ENCODE peak calls at places on chromosomes 7 and 10, in four cellular contexts. Z is H1, Q is ecto neural progenitor cell, K is hepatocyte. N is an unnamed sample.
A peak's percentile ranks its signal among the peaks of the same experiment; 100 is the strongest.

GRCh38 chr10:44973323-44974081 is 5.1 kb downstream of the DEPP1 start:
- DNase-seq in Z (no peak), Q (no peak), K (no peak), N (no peak)

GRCh38 chr7:38451840-38452239 is 178.4 kb upstream of the TARP start:
- DNase-seq in Z (no peak), Q (no peak), K (peak; percentile 25), N (peak; percentile 71)

GRCh38 chr7:101488826-101489572 is 126.3 kb downstream of the COL26A1 start:
- DNase-seq in Z (no peak), Q (no peak), K (peak; percentile 48), N (peak; percentile 33)

GRCh38 chr10:104580321-104580720 is 60.8 kb upstream of the SORCS3 start:
- DNase-seq in Z (no peak), Q (no peak), K (no peak), N (peak; percentile 38)

GRCh38 chr7:110442386-110442837 is 648.5 kb upstream of the LRRN3 start:
- DNase-seq in Z (peak; percentile 63), Q (peak; percentile 58), K (peak; percentile 74), N (peak; percentile 2)

GRCh38 chr10:131885391-131886165 is 15.2 kb upstream of the PPP2R2D start:
- DNase-seq in Z (peak; percentile 51), Q (peak; percentile 87), K (peak; percentile 88), N (peak; percentile 83)

GRCh38 chr10:94546616-94547175 is 1.1 kb downstream of the HELLS start:
- DNase-seq in Z (no peak), Q (no peak), K (peak; percentile 6), N (peak; percentile 62)

GRCh38 chr10:17851611-17852010 is 42.5 kb downstream of the MRC1 start:
- DNase-seq in Z (no peak), Q (no peak), K (no peak), N (no peak)

GRCh38 chr10:17386616-17387075 is 67.7 kb downstream of the ST8SIA6 start:
- DNase-seq in Z (no peak), Q (no peak), K (no peak), N (no peak)

GRCh38 chr7:105354383-105354782 is 34.3 kb downstream of the SRPK2 start:
- DNase-seq in Z (no peak), Q (no peak), K (no peak), N (no peak)

GRCh38 chr10:45439873-45440272 is 65.9 kb downstream of the ALOX5 start:
- DNase-seq in Z (no peak), Q (no peak), K (no peak), N (no peak)

GRCh38 chr10:133274751-133275682 is 1.7 kb downstream of the ADAM8 start:
- DNase-seq in Z (no peak), Q (no peak), K (peak; percentile 42), N (no peak)

GRCh38 chr10:52864459-52865106 is 92.0 kb upstream of the MBL2 start:
- DNase-seq in Z (peak; percentile 63), Q (peak; percentile 60), K (peak; percentile 83), N (peak; percentile 88)

GRCh38 chr7:100159099-100159623 is 638 bp upstream of the TRAPPC14 start:
- DNase-seq in Z (no peak), Q (no peak), K (no peak), N (peak; percentile 5)

GRCh38 chr7:94655884-94656657 is at the start of gene SGCE:
- DNase-seq in Z (peak; percentile 56), Q (peak; percentile 90), K (peak; percentile 90), N (peak; percentile 78)

GRCh38 chr7:31056775-31057346 is 4.8 kb downstream of the ADCYAP1R1 start:
- DNase-seq in Z (no peak), Q (no peak), K (no peak), N (no peak)

GRCh38 chr10:93222211-93222754 is 148.6 kb downstream of the CYP26A1 start:
- DNase-seq in Z (no peak), Q (no peak), K (no peak), N (no peak)

GRCh38 chr10:77189056-77189455 is 448.6 kb downstream of the KCNMA1 start:
- DNase-seq in Z (no peak), Q (no peak), K (no peak), N (no peak)

GRCh38 chr10:72320676-72321247 is 34.0 kb downstream of the DNAJB12 start:
- DNase-seq in Z (peak; percentile 58), Q (peak; percentile 73), K (peak; percentile 92), N (peak; percentile 99)

GRCh38 chr10:3067859-3068179 is 471 bp downstream of the PFKP start:
- DNase-seq in Z (no peak), Q (no peak), K (no peak), N (no peak)

GRCh38 chr10:45308707-45309106 is 6.7 kb downstream of the OR13A1 start:
- DNase-seq in Z (no peak), Q (no peak), K (peak; percentile 8), N (no peak)

GRCh38 chr10:585502-585901 is 104.0 kb downstream of the DIP2C start:
- DNase-seq in Z (no peak), Q (no peak), K (no peak), N (no peak)

GRCh38 chr10:93352638-93353383 is 129.3 kb downstream of the MYOF start:
- DNase-seq in Z (no peak), Q (no peak), K (peak; percentile 68), N (peak; percentile 82)

GRCh38 chr10:71266147-71266917 is 52.7 kb upstream of the SLC29A3 start:
- DNase-seq in Z (no peak), Q (no peak), K (peak; percentile 72), N (peak; percentile 67)

GRCh38 chr7:150964593-150965111 is 13.5 kb downstream of the KCNH2 start:
- DNase-seq in Z (no peak), Q (no peak), K (no peak), N (no peak)

GRCh38 chr7:44307301-44307900 is 18.0 kb downstream of the CAMK2B start:
- DNase-seq in Z (no peak), Q (peak; percentile 56), K (no peak), N (peak; percentile 66)

GRCh38 chr7:77199008-77199966 is at the start of gene FGL2:
- DNase-seq in Z (no peak), Q (peak; percentile 56), K (peak; percentile 37), N (peak; percentile 50)

GRCh38 chr7:138555684-138556083 is 95.6 kb downstream of the TRIM24 start:
- DNase-seq in Z (no peak), Q (no peak), K (no peak), N (no peak)

GRCh38 chr10:128823201-128823600 is 643.8 kb upstream of the MGMT start:
- DNase-seq in Z (no peak), Q (no peak), K (no peak), N (no peak)

GRCh38 chr7:112495820-112496462 is 15.2 kb downstream of the LSMEM1 start:
- DNase-seq in Z (peak; percentile 23), Q (no peak), K (peak; percentile 59), N (peak; percentile 80)

GRCh38 chr10:132468201-132468600 is 69.4 kb upstream of the INPP5A start:
- DNase-seq in Z (no peak), Q (no peak), K (no peak), N (no peak)

GRCh38 chr7:102063736-102064135 is 222.9 kb upstream of the SH2B2 start:
- DNase-seq in Z (peak; percentile 33), Q (peak; percentile 62), K (peak; percentile 83), N (peak; percentile 20)

GRCh38 chr7:80379034-80379433 is 132.8 kb downstream of the GNAT3 start:
- DNase-seq in Z (no peak), Q (no peak), K (no peak), N (peak; percentile 75)

GRCh38 chr7:3821473-3821872 is 520.4 kb downstream of the SDK1 start:
- DNase-seq in Z (no peak), Q (no peak), K (no peak), N (no peak)

GRCh38 chr10:97974108-97974507 is 56.3 kb downstream of the CRTAC1 start:
- DNase-seq in Z (no peak), Q (no peak), K (no peak), N (no peak)

GRCh38 chr10:6482737-6483362 is 97.2 kb downstream of the PRKCQ start:
- DNase-seq in Z (no peak), Q (no peak), K (no peak), N (no peak)